ENCODE peak calls at places on chromosomes 13 and 19, in four cellular contexts. One of them, this sample, is unnamed. For H3K9me3, the result is how much of the 10 kb centered on the place peaks cover.

GRCh38 chr13:51364404-51365008 is 25.0 kb downstream of the SERPINE3 start:
- DNase-seq in IMR-90: peak
- DNase-seq in ascending aorta: no peak
- DNase-seq in tibial artery: no peak
- DNase-seq in this sample: no peak

GRCh38 chr13:83327091-83327490 is 555.2 kb downstream of the SLITRK1 start:
- DNase-seq in tibial artery: no peak
- DNase-seq in IMR-90: no peak
- DNase-seq in ascending aorta: no peak
- DNase-seq in this sample: no peak

GRCh38 chr19:54248016-54248601 is 5.5 kb upstream of the LILRA6 start:
- DNase-seq in ascending aorta: no peak
- DNase-seq in IMR-90: peak
- DNase-seq in tibial artery: peak
- DNase-seq in this sample: no peak

GRCh38 chr19:38031423-38031770 is 124.4 kb downstream of the SIPA1L3 start:
- DNase-seq in IMR-90: peak
- DNase-seq in tibial artery: no peak
- DNase-seq in ascending aorta: no peak
- DNase-seq in this sample: no peak

GRCh38 chr13:42720116-42720857 is 61.1 kb upstream of the FAM216B start:
- DNase-seq in IMR-90: peak
- DNase-seq in ascending aorta: peak
- DNase-seq in tibial artery: no peak
- DNase-seq in this sample: no peak

GRCh38 chr13:27024062-27024461 is 147.5 kb downstream of the USP12 start:
- DNase-seq in IMR-90: no peak
- DNase-seq in tibial artery: no peak
- DNase-seq in ascending aorta: no peak
- DNase-seq in this sample: no peak

GRCh38 chr13:112690242-112690943 is 555 bp downstream of the ATP11A start:
- DNase-seq in IMR-90: peak
- DNase-seq in tibial artery: peak
- DNase-seq in ascending aorta: no peak
- DNase-seq in this sample: no peak

GRCh38 chr19:47032171-47032811 is 12.7 kb downstream of the NPAS1 start:
- DNase-seq in tibial artery: no peak
- DNase-seq in IMR-90: no peak
- DNase-seq in ascending aorta: no peak
- DNase-seq in this sample: peak

GRCh38 chr19:23882493-23882892 is 32.2 kb upstream of the ZNF726 start:
- DNase-seq in tibial artery: no peak
- DNase-seq in ascending aorta: no peak
- DNase-seq in IMR-90: no peak
- DNase-seq in this sample: no peak

DNA sequence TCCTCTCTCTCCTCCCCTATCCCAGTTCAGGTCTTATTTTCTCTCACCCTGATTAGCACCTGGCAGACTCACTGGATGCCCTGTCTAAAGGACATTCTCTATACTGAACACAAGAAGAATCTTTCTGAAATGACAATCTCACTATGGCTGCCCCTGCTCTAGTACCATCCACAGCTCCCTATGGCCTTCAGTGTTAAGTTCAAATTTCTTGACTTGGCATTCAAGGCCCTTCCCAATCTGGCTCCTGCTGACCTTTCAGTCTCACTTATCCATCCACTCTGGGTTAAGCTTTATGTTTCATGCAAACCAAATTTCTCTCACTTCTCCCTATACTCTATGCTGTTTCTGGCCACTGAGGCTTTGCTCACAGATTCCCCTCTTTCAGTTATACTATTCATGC is 34.2 kb downstream of the MBD3L1 start:
- DNase-seq in IMR-90: no peak
- DNase-seq in tibial artery: no peak
- DNase-seq in ascending aorta: no peak
- DNase-seq in this sample: no peak
- H3K9me3 ChIP-seq in IMR-90: under half
- H3K9me3 ChIP-seq in tibial artery: under half
- H3K9me3 ChIP-seq in ascending aorta: under half
- H3K9me3 ChIP-seq in this sample: under half

GRCh38 chr13:43831088-43831487 is 44.3 kb upstream of the ENOX1 start:
- DNase-seq in tibial artery: no peak
- DNase-seq in IMR-90: peak
- DNase-seq in ascending aorta: no peak
- DNase-seq in this sample: no peak
- H3K9me3 ChIP-seq in tibial artery: under half
- H3K9me3 ChIP-seq in IMR-90: under half
- H3K9me3 ChIP-seq in ascending aorta: under half
- H3K9me3 ChIP-seq in this sample: under half

GRCh38 chr19:5289060-5289990 is 51.3 kb downstream of the PTPRS start:
- DNase-seq in ascending aorta: no peak
- DNase-seq in IMR-90: no peak
- DNase-seq in tibial artery: no peak
- DNase-seq in this sample: no peak

GRCh38 chr19:5286465-5287029 is 54.1 kb downstream of the PTPRS start:
- DNase-seq in IMR-90: no peak
- DNase-seq in tibial artery: no peak
- DNase-seq in ascending aorta: no peak
- DNase-seq in this sample: no peak

GRCh38 chr19:5290336-5291262 is 50.0 kb downstream of the PTPRS start:
- DNase-seq in ascending aorta: no peak
- DNase-seq in tibial artery: no peak
- DNase-seq in IMR-90: no peak
- DNase-seq in this sample: no peak

GRCh38 chr19:5287066-5287465 is 53.5 kb downstream of the PTPRS start:
- DNase-seq in tibial artery: no peak
- DNase-seq in IMR-90: no peak
- DNase-seq in ascending aorta: no peak
- DNase-seq in this sample: no peak

DNA sequence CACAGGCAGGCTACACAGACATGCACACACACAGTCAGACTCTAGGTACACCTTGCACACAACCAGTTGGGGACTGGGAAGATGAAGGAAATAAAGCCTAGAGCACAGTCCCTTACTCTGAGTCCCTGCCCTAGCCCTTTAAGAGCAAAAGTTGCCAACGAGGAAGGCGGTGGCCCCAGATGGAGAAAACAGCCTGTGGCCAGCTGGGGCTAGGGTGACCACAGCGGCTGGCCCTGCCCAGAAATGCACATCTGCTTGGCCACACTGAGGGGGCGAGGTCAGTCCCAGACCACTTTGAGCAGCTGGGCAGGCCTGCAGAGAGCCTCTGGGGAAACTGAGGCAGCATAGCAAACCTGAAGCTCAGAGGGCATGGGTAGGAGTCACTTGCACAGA is 52.3 kb downstream of the PTPRS start:
- DNase-seq in tibial artery: no peak
- DNase-seq in IMR-90: no peak
- DNase-seq in ascending aorta: no peak
- DNase-seq in this sample: no peak
- H3K9me3 ChIP-seq in tibial artery: under half
- H3K9me3 ChIP-seq in IMR-90: under half
- H3K9me3 ChIP-seq in ascending aorta: under half
- H3K9me3 ChIP-seq in this sample: under half

GRCh38 chr19:19711934-19712828 is 20.7 kb downstream of the ZNF14 start:
- DNase-seq in IMR-90: no peak
- DNase-seq in ascending aorta: no peak
- DNase-seq in tibial artery: no peak
- DNase-seq in this sample: no peak

GRCh38 chr19:19710506-19710905 is 22.4 kb downstream of the ZNF14 start:
- DNase-seq in tibial artery: no peak
- DNase-seq in ascending aorta: no peak
- DNase-seq in IMR-90: no peak
- DNase-seq in this sample: no peak

DNA sequence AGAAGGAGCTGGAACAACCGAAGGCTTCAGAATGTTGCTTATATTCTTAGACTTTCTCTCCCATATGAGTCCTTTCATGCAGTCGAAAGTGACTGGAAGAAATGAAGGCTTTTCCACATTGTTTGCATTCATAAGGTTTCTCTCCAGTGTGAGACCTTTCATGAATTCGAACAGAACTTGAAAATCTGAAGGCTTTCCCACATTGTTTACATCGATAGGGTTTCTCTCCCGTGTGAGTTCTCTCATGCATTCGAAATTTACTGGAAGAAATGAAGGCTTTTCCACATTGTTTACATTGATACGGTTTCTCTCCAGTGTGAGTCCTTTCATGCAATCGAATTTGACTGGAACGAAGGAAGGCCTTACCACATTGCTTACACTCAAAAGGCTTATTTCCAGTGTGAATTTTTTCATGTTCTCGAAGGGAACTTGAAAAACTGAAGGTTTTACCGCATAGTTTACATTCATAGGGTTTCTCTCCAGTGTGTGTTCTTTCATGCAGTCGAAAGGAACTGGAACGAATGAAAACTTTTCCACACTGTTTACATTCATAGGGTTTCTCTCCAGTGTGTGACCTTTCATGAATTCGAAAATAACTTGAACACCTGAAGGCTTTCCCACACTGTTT is 21.5 kb downstream of the ZNF14 start:
- DNase-seq in ascending aorta: no peak
- DNase-seq in IMR-90: no peak
- DNase-seq in tibial artery: no peak
- DNase-seq in this sample: no peak
- H3K9me3 ChIP-seq in ascending aorta: half or more
- H3K9me3 ChIP-seq in IMR-90: half or more
- H3K9me3 ChIP-seq in tibial artery: half or more
- H3K9me3 ChIP-seq in this sample: half or more

GRCh38 chr13:68027311-68027710 is 797.2 kb upstream of the PCDH9 start:
- DNase-seq in ascending aorta: no peak
- DNase-seq in tibial artery: no peak
- DNase-seq in IMR-90: no peak
- DNase-seq in this sample: no peak

GRCh38 chr13:68030152-68030809 is 800.1 kb upstream of the PCDH9 start:
- DNase-seq in IMR-90: no peak
- DNase-seq in tibial artery: no peak
- DNase-seq in ascending aorta: no peak
- DNase-seq in this sample: no peak

GRCh38 chr13:68023838-68024581 is 793.9 kb upstream of the PCDH9 start:
- DNase-seq in ascending aorta: no peak
- DNase-seq in IMR-90: no peak
- DNase-seq in tibial artery: no peak
- DNase-seq in this sample: no peak

GRCh38 chr13:68026077-68026476 is 795.9 kb upstream of the PCDH9 start:
- DNase-seq in tibial artery: no peak
- DNase-seq in IMR-90: no peak
- DNase-seq in ascending aorta: no peak
- DNase-seq in this sample: no peak

GRCh38 chr13:68025604-68026003 is 795.5 kb upstream of the PCDH9 start:
- DNase-seq in tibial artery: no peak
- DNase-seq in IMR-90: no peak
- DNase-seq in ascending aorta: no peak
- DNase-seq in this sample: no peak
- H3K9me3 ChIP-seq in tibial artery: under half
- H3K9me3 ChIP-seq in IMR-90: under half
- H3K9me3 ChIP-seq in ascending aorta: under half
- H3K9me3 ChIP-seq in this sample: under half

GRCh38 chr13:48317511-48317981 is 14.0 kb downstream of the RB1 start:
- DNase-seq in ascending aorta: no peak
- DNase-seq in IMR-90: no peak
- DNase-seq in tibial artery: no peak
- DNase-seq in this sample: no peak
- H3K9me3 ChIP-seq in ascending aorta: under half
- H3K9me3 ChIP-seq in IMR-90: under half
- H3K9me3 ChIP-seq in tibial artery: under half
- H3K9me3 ChIP-seq in this sample: under half

This sample was measured in T-helper 17 cell.